ENCODE peak calls at places on chromosomes 4 and X, in eight cellular contexts. One of them, this sample, is unnamed.

GRCh38 chr4:8785656-8786142 is 85.9 kb downstream of the HMX1 start:
- DNase-seq in left lung: no peak
- DNase-seq in astrocyte of the spinal cord: no peak
- DNase-seq in suprapubic skin: no peak
- DNase-seq in foreskin fibroblast: no peak
- DNase-seq in IMR-90: no peak
- DNase-seq in CD8-positive, alpha-beta T cell: no peak
- DNase-seq in lower lobe of right lung: no peak
- DNase-seq in this sample: no peak

GRCh38 chrX:47796433-47796906 is 40.2 kb upstream of the ZNF81 start:
- DNase-seq in foreskin fibroblast: peak; percentile 63
- DNase-seq in CD8-positive, alpha-beta T cell: no peak
- DNase-seq in left lung: no peak
- DNase-seq in astrocyte of the spinal cord: peak; percentile 36
- DNase-seq in suprapubic skin: no peak
- DNase-seq in lower lobe of right lung: no peak
- DNase-seq in IMR-90: peak; percentile 84
- DNase-seq in this sample: peak; percentile 67

GRCh38 chr4:158020734-158021346 is 152.0 kb downstream of the GASK1B start:
- DNase-seq in lower lobe of right lung: no peak
- DNase-seq in left lung: no peak
- DNase-seq in IMR-90: peak; percentile 95
- DNase-seq in CD8-positive, alpha-beta T cell: no peak
- DNase-seq in suprapubic skin: no peak
- DNase-seq in foreskin fibroblast: peak; percentile 81
- DNase-seq in astrocyte of the spinal cord: peak; percentile 94
- DNase-seq in this sample: peak; percentile 91

GRCh38 chr4:187006189-187006618 is 282.5 kb upstream of the FAT1 start:
- DNase-seq in suprapubic skin: no peak
- DNase-seq in lower lobe of right lung: no peak
- DNase-seq in astrocyte of the spinal cord: peak; percentile 34
- DNase-seq in IMR-90: peak; percentile 73
- DNase-seq in foreskin fibroblast: no peak
- DNase-seq in left lung: no peak
- DNase-seq in CD8-positive, alpha-beta T cell: no peak
- DNase-seq in this sample: peak; percentile 85

GRCh38 chrX:129540725-129541184 is 696 bp downstream of the OCRL start:
- DNase-seq in CD8-positive, alpha-beta T cell: no peak
- DNase-seq in lower lobe of right lung: peak; percentile 39
- DNase-seq in foreskin fibroblast: no peak
- DNase-seq in astrocyte of the spinal cord: no peak
- DNase-seq in left lung: no peak
- DNase-seq in suprapubic skin: peak; percentile 65
- DNase-seq in IMR-90: no peak
- DNase-seq in this sample: peak; percentile 34

GRCh38 chr4:183469327-183469726 is 24.9 kb downstream of the CDKN2AIP start:
- DNase-seq in lower lobe of right lung: no peak
- DNase-seq in left lung: no peak
- DNase-seq in IMR-90: no peak
- DNase-seq in CD8-positive, alpha-beta T cell: no peak
- DNase-seq in foreskin fibroblast: no peak
- DNase-seq in astrocyte of the spinal cord: no peak
- DNase-seq in suprapubic skin: no peak
- DNase-seq in this sample: no peak

GRCh38 chr4:78565971-78566372 is 14.4 kb downstream of the ANXA3 start:
- DNase-seq in left lung: no peak
- DNase-seq in IMR-90: peak; percentile 55
- DNase-seq in lower lobe of right lung: no peak
- DNase-seq in astrocyte of the spinal cord: no peak
- DNase-seq in suprapubic skin: no peak
- DNase-seq in foreskin fibroblast: peak; percentile 50
- DNase-seq in CD8-positive, alpha-beta T cell: no peak
- DNase-seq in this sample: peak; percentile 86

GRCh38 chr4:25628441-25628840 is 27.2 kb upstream of the SLC34A2 start:
- DNase-seq in CD8-positive, alpha-beta T cell: no peak
- DNase-seq in lower lobe of right lung: no peak
- DNase-seq in foreskin fibroblast: no peak
- DNase-seq in suprapubic skin: no peak
- DNase-seq in left lung: no peak
- DNase-seq in IMR-90: no peak
- DNase-seq in astrocyte of the spinal cord: no peak
- DNase-seq in this sample: no peak

GRCh38 chr4:8089862-8090261 is 68.8 kb downstream of the ABLIM2 start:
- DNase-seq in IMR-90: no peak
- DNase-seq in CD8-positive, alpha-beta T cell: no peak
- DNase-seq in suprapubic skin: no peak
- DNase-seq in foreskin fibroblast: no peak
- DNase-seq in left lung: peak; percentile 64
- DNase-seq in lower lobe of right lung: no peak
- DNase-seq in astrocyte of the spinal cord: no peak
- DNase-seq in this sample: no peak

GRCh38 chrX:2820131-2820771 is 8.5 kb upstream of the GYG2 start:
- DNase-seq in lower lobe of right lung: no peak
- DNase-seq in foreskin fibroblast: no peak
- DNase-seq in astrocyte of the spinal cord: no peak
- DNase-seq in CD8-positive, alpha-beta T cell: no peak
- DNase-seq in left lung: no peak
- DNase-seq in IMR-90: no peak
- DNase-seq in suprapubic skin: no peak
- DNase-seq in this sample: peak; percentile 9

GRCh38 chr4:23839279-23839678 is 50.6 kb downstream of the PPARGC1A start:
- DNase-seq in suprapubic skin: no peak
- DNase-seq in left lung: no peak
- DNase-seq in IMR-90: no peak
- DNase-seq in CD8-positive, alpha-beta T cell: no peak
- DNase-seq in lower lobe of right lung: no peak
- DNase-seq in foreskin fibroblast: no peak
- DNase-seq in astrocyte of the spinal cord: no peak
- DNase-seq in this sample: no peak

GRCh38 chr4:140739971-140740370 is 16.2 kb downstream of the TBC1D9 start:
- DNase-seq in suprapubic skin: no peak
- DNase-seq in CD8-positive, alpha-beta T cell: no peak
- DNase-seq in foreskin fibroblast: no peak
- DNase-seq in left lung: no peak
- DNase-seq in lower lobe of right lung: no peak
- DNase-seq in IMR-90: no peak
- DNase-seq in astrocyte of the spinal cord: no peak
- DNase-seq in this sample: no peak

GRCh38 chr4:80006935-80007744 is 65.9 kb downstream of the ANTXR2 start:
- DNase-seq in IMR-90: peak; percentile 73
- DNase-seq in left lung: no peak
- DNase-seq in CD8-positive, alpha-beta T cell: no peak
- DNase-seq in suprapubic skin: no peak
- DNase-seq in foreskin fibroblast: peak; percentile 30
- DNase-seq in lower lobe of right lung: no peak
- DNase-seq in astrocyte of the spinal cord: peak; percentile 49
- DNase-seq in this sample: peak; percentile 52

GRCh38 chr4:2283199-2283711 is 21.3 kb upstream of the MXD4 start:
- DNase-seq in suprapubic skin: no peak
- DNase-seq in left lung: no peak
- DNase-seq in IMR-90: no peak
- DNase-seq in lower lobe of right lung: peak; percentile 2
- DNase-seq in foreskin fibroblast: no peak
- DNase-seq in astrocyte of the spinal cord: no peak
- DNase-seq in CD8-positive, alpha-beta T cell: no peak
- DNase-seq in this sample: no peak

GRCh38 chrX:46574941-46575381 is 1.4 kb downstream of the CHST7 start:
- DNase-seq in IMR-90: no peak
- DNase-seq in foreskin fibroblast: peak; percentile 21
- DNase-seq in suprapubic skin: no peak
- DNase-seq in left lung: peak; percentile 85
- DNase-seq in astrocyte of the spinal cord: no peak
- DNase-seq in lower lobe of right lung: peak; percentile 55
- DNase-seq in CD8-positive, alpha-beta T cell: peak; percentile 32
- DNase-seq in this sample: peak; percentile 49

GRCh38 chr4:139633661-139634060 is 32.0 kb upstream of the MGST2 start:
- DNase-seq in astrocyte of the spinal cord: no peak
- DNase-seq in suprapubic skin: no peak
- DNase-seq in foreskin fibroblast: no peak
- DNase-seq in IMR-90: peak; percentile 20
- DNase-seq in CD8-positive, alpha-beta T cell: no peak
- DNase-seq in lower lobe of right lung: no peak
- DNase-seq in left lung: no peak
- DNase-seq in this sample: peak; percentile 42

GRCh38 chrX:80174925-80175574 is 160.5 kb downstream of the TBX22 start:
- DNase-seq in suprapubic skin: no peak
- DNase-seq in foreskin fibroblast: no peak
- DNase-seq in astrocyte of the spinal cord: no peak
- DNase-seq in left lung: no peak
- DNase-seq in lower lobe of right lung: no peak
- DNase-seq in IMR-90: no peak
- DNase-seq in CD8-positive, alpha-beta T cell: no peak
- DNase-seq in this sample: no peak

GRCh38 chrX:21295246-21295820 is 78.9 kb upstream of the CNKSR2 start:
- DNase-seq in left lung: no peak
- DNase-seq in lower lobe of right lung: no peak
- DNase-seq in astrocyte of the spinal cord: no peak
- DNase-seq in foreskin fibroblast: no peak
- DNase-seq in IMR-90: no peak
- DNase-seq in CD8-positive, alpha-beta T cell: no peak
- DNase-seq in suprapubic skin: no peak
- DNase-seq in this sample: no peak
- TF ChIP-seq CTCF in left lung: no peak
- TF ChIP-seq CTCF in lower lobe of right lung: no peak
- TF ChIP-seq CTCF in astrocyte of the spinal cord: no peak
- TF ChIP-seq CTCF in foreskin fibroblast: no peak
- TF ChIP-seq CTCF in IMR-90: no peak
- TF ChIP-seq CTCF in CD8-positive, alpha-beta T cell: no peak
- TF ChIP-seq CTCF in suprapubic skin: no peak
- TF ChIP-seq CTCF in this sample: no peak

DNA sequence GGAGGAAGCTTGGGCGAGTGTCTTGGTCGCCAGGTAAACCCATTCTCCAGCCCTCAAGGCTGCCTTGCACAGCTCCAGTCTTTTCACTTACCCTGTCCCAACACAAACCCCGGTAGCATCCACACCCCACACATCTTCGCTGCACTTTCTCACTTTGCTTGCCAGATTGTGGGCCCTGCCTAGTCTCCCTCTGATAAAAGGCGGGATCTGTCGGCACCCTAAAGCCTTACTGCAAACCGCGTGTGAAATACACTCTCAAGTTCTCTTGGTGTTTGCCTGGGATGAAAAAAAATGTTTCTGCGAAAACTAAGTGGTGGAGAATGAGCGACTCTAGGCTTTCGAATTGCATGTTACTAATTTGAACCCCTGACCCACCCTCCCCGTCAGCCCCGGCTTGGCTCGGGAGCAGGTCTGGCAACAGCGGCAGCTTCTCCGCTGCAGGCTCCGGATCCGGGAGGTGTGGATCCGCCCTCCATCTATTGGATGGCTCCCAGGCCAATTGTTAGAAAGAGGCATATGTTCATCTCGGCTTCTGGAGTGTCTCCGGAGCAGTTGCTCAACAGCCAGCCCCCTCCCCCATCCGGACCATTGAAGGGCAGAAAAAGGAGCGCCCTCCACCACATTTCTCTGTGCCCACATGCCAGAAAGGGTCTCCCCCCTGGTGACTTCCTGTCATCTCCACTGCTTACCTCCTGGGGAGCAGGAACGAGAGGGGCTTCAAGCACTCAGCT is 3.0 kb upstream of the CITED1 start:
- DNase-seq in left lung: peak; percentile 72
- DNase-seq in astrocyte of the spinal cord: peak; percentile 67
- DNase-seq in IMR-90: peak; percentile 50
- DNase-seq in CD8-positive, alpha-beta T cell: peak; percentile 21
- DNase-seq in lower lobe of right lung: peak; percentile 53
- DNase-seq in suprapubic skin: no peak
- DNase-seq in foreskin fibroblast: peak; percentile 42
- DNase-seq in this sample: peak; percentile 72
- H3K4me3 ChIP-seq in left lung: peak overlapping the region; percentile 19
- H3K4me3 ChIP-seq in astrocyte of the spinal cord: peak overlapping the region; percentile 8
- H3K4me3 ChIP-seq in IMR-90: peak overlapping the region; percentile 6
- H3K4me3 ChIP-seq in CD8-positive, alpha-beta T cell: no peak overlapping the region
- H3K4me3 ChIP-seq in lower lobe of right lung: peak overlapping the region; percentile 44
- H3K4me3 ChIP-seq in suprapubic skin: peak overlapping the region; percentile 61
- H3K4me3 ChIP-seq in foreskin fibroblast: peak overlapping the region; percentile 30
- H3K4me3 ChIP-seq in this sample: peak overlapping the region; percentile 26

GRCh38 chr4:82833696-82834313 is 35.2 kb upstream of the SCD5 start:
- DNase-seq in left lung: no peak
- DNase-seq in suprapubic skin: no peak
- DNase-seq in lower lobe of right lung: no peak
- DNase-seq in foreskin fibroblast: peak; percentile 70
- DNase-seq in IMR-90: peak; percentile 94
- DNase-seq in CD8-positive, alpha-beta T cell: no peak
- DNase-seq in astrocyte of the spinal cord: peak; percentile 89
- DNase-seq in this sample: peak; percentile 89
- TF ChIP-seq CTCF in left lung: no peak
- TF ChIP-seq CTCF in suprapubic skin: no peak
- TF ChIP-seq CTCF in lower lobe of right lung: no peak
- TF ChIP-seq CTCF in foreskin fibroblast: no peak
- TF ChIP-seq CTCF in IMR-90: peak; percentile 25
- TF ChIP-seq CTCF in CD8-positive, alpha-beta T cell: no peak
- TF ChIP-seq CTCF in astrocyte of the spinal cord: no peak
- TF ChIP-seq CTCF in this sample: peak; percentile 26

GRCh38 chr4:121062466-121062975 is 9.8 kb downstream of the NDNF start:
- DNase-seq in suprapubic skin: no peak
- DNase-seq in astrocyte of the spinal cord: no peak
- DNase-seq in lower lobe of right lung: no peak
- DNase-seq in left lung: no peak
- DNase-seq in CD8-positive, alpha-beta T cell: no peak
- DNase-seq in IMR-90: no peak
- DNase-seq in foreskin fibroblast: no peak
- DNase-seq in this sample: no peak

GRCh38 chr4:121061215-121061614 is 11.1 kb downstream of the NDNF start:
- DNase-seq in left lung: peak; percentile 34
- DNase-seq in astrocyte of the spinal cord: no peak
- DNase-seq in CD8-positive, alpha-beta T cell: no peak
- DNase-seq in suprapubic skin: no peak
- DNase-seq in lower lobe of right lung: no peak
- DNase-seq in foreskin fibroblast: no peak
- DNase-seq in IMR-90: no peak
- DNase-seq in this sample: no peak

GRCh38 chr4:121064482-121064881 is 7.9 kb downstream of the NDNF start:
- DNase-seq in IMR-90: no peak
- DNase-seq in left lung: no peak
- DNase-seq in suprapubic skin: no peak
- DNase-seq in CD8-positive, alpha-beta T cell: no peak
- DNase-seq in foreskin fibroblast: no peak
- DNase-seq in astrocyte of the spinal cord: no peak
- DNase-seq in lower lobe of right lung: no peak
- DNase-seq in this sample: no peak

GRCh38 chr4:121057466-121057911 is 14.8 kb downstream of the NDNF start:
- DNase-seq in CD8-positive, alpha-beta T cell: no peak
- DNase-seq in suprapubic skin: no peak
- DNase-seq in lower lobe of right lung: no peak
- DNase-seq in IMR-90: no peak
- DNase-seq in left lung: no peak
- DNase-seq in foreskin fibroblast: no peak
- DNase-seq in astrocyte of the spinal cord: no peak
- DNase-seq in this sample: no peak

DNA sequence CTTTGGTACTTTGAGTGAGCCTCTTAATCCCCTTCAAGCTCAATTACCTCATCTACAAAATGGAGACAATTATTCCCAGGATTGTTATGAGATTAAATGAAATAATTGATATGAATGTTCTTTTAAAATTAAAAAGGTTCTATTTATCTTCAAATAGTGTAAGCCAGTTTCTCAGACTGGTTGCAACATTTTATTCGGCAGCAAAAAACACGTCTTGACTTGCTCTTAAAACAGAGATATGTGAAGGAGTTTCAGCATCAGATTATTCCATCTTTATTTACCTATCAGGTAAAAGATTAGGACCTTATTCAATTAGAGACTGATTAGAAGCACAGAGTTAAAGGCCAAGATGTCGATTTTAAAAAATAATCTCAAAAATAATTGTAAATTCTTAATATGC is 10.5 kb downstream of the NDNF start:
- DNase-seq in IMR-90: no peak
- DNase-seq in left lung: no peak
- DNase-seq in suprapubic skin: no peak
- DNase-seq in foreskin fibroblast: no peak
- DNase-seq in astrocyte of the spinal cord: no peak
- DNase-seq in lower lobe of right lung: no peak
- DNase-seq in CD8-positive, alpha-beta T cell: no peak
- DNase-seq in this sample: peak; percentile 58
- H3K4me3 ChIP-seq in IMR-90: no peak overlapping the region
- H3K4me3 ChIP-seq in left lung: no peak overlapping the region
- H3K4me3 ChIP-seq in suprapubic skin: no peak overlapping the region
- H3K4me3 ChIP-seq in foreskin fibroblast: no peak overlapping the region
- H3K4me3 ChIP-seq in astrocyte of the spinal cord: no peak overlapping the region
- H3K4me3 ChIP-seq in lower lobe of right lung: peak overlapping the region; percentile 15
- H3K4me3 ChIP-seq in CD8-positive, alpha-beta T cell: no peak overlapping the region
- H3K4me3 ChIP-seq in this sample: no peak overlapping the region

This sample was measured in epithelial cell of esophagus.